ENCODE peak calls at places on chromosomes 2 and 18, in eight cellular contexts. R is iPS DF 6.9; T is hepatocyte; U is left ventricle myocardium inferior; B is PC-9; Z is mesendoderm; W is cardiac muscle cell; L is naive thymus-derived CD4-positive, alpha-beta T cell. C is an unnamed sample.

GRCh38 chr2:12592296-12592695 is 124.4 kb upstream of the TRIB2 start:
- DNase-seq in R (no peak), T (no peak), U (no peak), B (no peak), Z (no peak), W (no peak), L (no peak), C (no peak)

GRCh38 chr2:199903111-199903510 is 8.0 kb upstream of the C2orf69 start:
- DNase-seq in R (no peak), T (no peak), U (no peak), B (no peak), Z (no peak), W (no peak), L (no peak), C (no peak)

GRCh38 chr2:143128681-143129580 is at the start of gene ARHGAP15:
- DNase-seq in R (no peak), T (no peak), U (no peak), B (no peak), Z (no peak), W (no peak), L (peak; percentile 83), C (peak; percentile 55)

GRCh38 chr18:42418121-42418520 is 463.1 kb downstream of the PIK3C3 start:
- DNase-seq in R (no peak), T (no peak), U (no peak), B (no peak), Z (no peak), W (no peak), L (no peak), C (no peak)

GRCh38 chr2:112031916-112032582 is 23.0 kb upstream of the TMEM87B start:
- DNase-seq in R (no peak), T (no peak), U (no peak), B (no peak), Z (peak; percentile 59), W (peak; percentile 6), L (no peak), C (no peak)

GRCh38 chr2:109239720-109240119 is 110.7 kb downstream of the SH3RF3 start:
- DNase-seq in R (no peak), T (peak; percentile 24), U (no peak), B (peak; percentile 89), Z (peak; percentile 61), W (no peak), L (no peak), C (no peak)

GRCh38 chr2:39851251-39851650 is 72.2 kb upstream of the THUMPD2 start:
- DNase-seq in R (no peak), T (no peak), U (no peak), B (no peak), Z (no peak), W (no peak), L (no peak), C (no peak)

GRCh38 chr2:205563646-205564045 is 118.7 kb upstream of the NRP2 start:
- DNase-seq in R (peak; percentile 54), T (no peak), U (no peak), B (no peak), Z (peak; percentile 66), W (peak; percentile 23), L (no peak), C (peak; percentile 61)

GRCh38 chr2:136117391-136117841 is 533 bp downstream of the CXCR4 start:
- DNase-seq in R (no peak), T (peak; percentile 71), U (peak; percentile 47), B (no peak), Z (peak; percentile 36), W (peak; percentile 76), L (no peak), C (peak; percentile 45)

GRCh38 chr18:50161806-50162205 is 33.1 kb downstream of the MYO5B start:
- DNase-seq in R (no peak), T (peak; percentile 26), U (no peak), B (peak; percentile 96), Z (peak; percentile 22), W (no peak), L (no peak), C (no peak)

GRCh38 chr2:47036489-47036769 is 118.7 kb downstream of the STPG4 start:
- DNase-seq in R (no peak), T (no peak), U (no peak), B (no peak), Z (no peak), W (no peak), L (no peak), C (no peak)
- H3K4me1 ChIP-seq in R (peaks cover 9% of the 10 kb centered on the region), T (peaks cover 50% of the 10 kb centered on the region), U (peaks cover 97% of the 10 kb centered on the region), B (peaks cover 81% of the 10 kb centered on the region), Z (peaks cover 11% of the 10 kb centered on the region), W (peaks cover 41% of the 10 kb centered on the region), L (no peaks in the 10 kb centered on the region), C (peaks cover 17% of the 10 kb centered on the region)

GRCh38 chr18:62521588-62521987 is 1.2 kb upstream of the ZCCHC2 start:
- DNase-seq in R (no peak), T (no peak), U (no peak), B (no peak), Z (no peak), W (no peak), L (no peak), C (no peak)
- H3K4me3 ChIP-seq in R (no peak overlapping the region), T (peak overlapping the region; percentile 56), U (peak overlapping the region; percentile 97), B (peak overlapping the region; percentile 60), Z (no peak overlapping the region), W (peak overlapping the region; percentile 70), L (no peak overlapping the region), C (no peak overlapping the region)

DNA sequence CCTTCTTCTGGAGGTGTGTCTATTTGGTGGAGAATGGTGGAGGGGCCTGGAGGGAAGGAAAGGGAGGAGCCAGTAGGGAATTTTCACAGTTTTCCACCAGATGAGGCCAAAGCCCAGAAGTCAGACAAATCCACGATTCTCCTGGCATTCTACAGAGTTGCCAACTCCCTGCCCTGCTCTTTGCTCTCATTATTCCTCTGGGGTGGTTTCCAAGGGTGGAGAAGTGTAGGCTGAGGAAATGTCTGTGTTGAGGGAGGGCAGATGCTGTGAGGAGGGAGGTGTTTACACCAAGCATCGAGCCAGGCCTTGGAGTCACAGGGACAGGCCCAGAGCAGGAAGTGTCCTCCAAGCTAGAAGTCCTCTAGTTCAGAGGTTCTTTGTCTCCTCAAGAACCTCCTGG is 124.1 kb upstream of the LGALSL start:
- DNase-seq in R (no peak), T (no peak), U (peak; percentile 27), B (peak; percentile 44), Z (peak; percentile 55), W (no peak), L (no peak), C (peak; percentile 72)
- H3K4me1 ChIP-seq in R (peaks cover 2% of the 10 kb centered on the region), T (peaks cover 5% of the 10 kb centered on the region), U (peaks cover 45% of the 10 kb centered on the region), B (peaks cover 22% of the 10 kb centered on the region), Z (peaks cover 10% of the 10 kb centered on the region), W (peaks cover 10% of the 10 kb centered on the region), L (peaks cover 35% of the 10 kb centered on the region), C (peaks cover 12% of the 10 kb centered on the region)

GRCh38 chr2:168182850-168183249 is 64.5 kb downstream of the STK39 start:
- DNase-seq in R (no peak), T (no peak), U (no peak), B (peak; percentile 88), Z (no peak), W (no peak), L (no peak), C (no peak)
- H3K4me3 ChIP-seq in R (no peak overlapping the region), T (no peak overlapping the region), U (no peak overlapping the region), B (no peak overlapping the region), Z (no peak overlapping the region), W (no peak overlapping the region), L (no peak overlapping the region), C (no peak overlapping the region)

GRCh38 chr2:187504312-187504921 is 49.8 kb downstream of the TFPI start:
- DNase-seq in R (no peak), T (no peak), U (no peak), B (no peak), Z (peak; percentile 76), W (no peak), L (no peak), C (no peak)
- H3K4me1 ChIP-seq in R (no peaks in the 10 kb centered on the region), T (peaks cover 18% of the 10 kb centered on the region), U (peaks cover 21% of the 10 kb centered on the region), B (no peaks in the 10 kb centered on the region), Z (peaks cover 4% of the 10 kb centered on the region), W (peaks cover 11% of the 10 kb centered on the region), L (no peaks in the 10 kb centered on the region), C (peaks cover 7% of the 10 kb centered on the region)

DNA sequence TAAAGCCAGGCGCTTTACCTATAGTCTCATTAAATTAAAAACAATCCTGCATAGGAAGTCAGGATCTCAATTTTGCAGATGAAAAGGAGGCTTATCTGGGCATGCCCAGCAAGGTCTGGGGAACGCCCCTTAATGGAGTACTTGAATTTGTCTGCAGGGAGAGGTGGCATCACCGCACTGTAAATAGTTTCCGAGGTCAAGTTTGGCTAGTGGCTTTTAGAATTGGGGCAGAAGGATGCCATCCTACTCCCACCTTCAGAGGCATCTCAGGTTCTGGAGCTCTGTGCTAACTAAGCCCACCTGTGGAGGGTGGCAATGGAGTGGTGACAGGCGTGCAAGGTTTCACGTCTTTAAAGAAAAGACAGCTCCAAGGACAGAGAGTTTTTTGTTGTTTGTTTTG is 149.3 kb downstream of the TGIF1 start:
- DNase-seq in R (no peak), T (no peak), U (no peak), B (no peak), Z (no peak), W (no peak), L (no peak), C (no peak)
- H3K4me3 ChIP-seq in R (no peak overlapping the region), T (no peak overlapping the region), U (no peak overlapping the region), B (no peak overlapping the region), Z (no peak overlapping the region), W (no peak overlapping the region), L (no peak overlapping the region), C (no peak overlapping the region)

DNA sequence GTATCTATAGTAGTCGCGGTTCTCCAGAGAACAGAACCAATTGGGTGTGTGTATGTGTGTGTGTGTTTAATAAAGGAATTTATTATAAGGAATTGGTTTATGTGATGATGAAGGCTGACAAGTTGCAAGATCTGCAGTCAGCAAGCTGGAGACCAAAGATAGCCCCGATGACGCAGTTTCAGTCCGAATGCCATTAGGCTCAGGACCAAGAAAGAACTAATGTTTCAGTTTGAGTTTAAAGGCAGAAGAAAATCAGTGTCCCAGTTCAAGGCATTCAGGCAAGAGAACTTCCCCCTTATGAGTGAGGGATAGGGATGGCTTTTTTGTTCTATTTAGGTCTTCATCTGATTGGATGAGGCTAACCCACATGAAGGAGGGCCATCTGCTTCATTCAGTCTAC is 221.6 kb downstream of the HNMT start:
- DNase-seq in R (no peak), T (no peak), U (no peak), B (no peak), Z (no peak), W (no peak), L (no peak), C (no peak)
- H3K4me1 ChIP-seq in R (peaks cover 7% of the 10 kb centered on the region), T (no peaks in the 10 kb centered on the region), U (peaks cover 5% of the 10 kb centered on the region), B (no peaks in the 10 kb centered on the region), Z (peaks cover 2% of the 10 kb centered on the region), W (peaks cover 6% of the 10 kb centered on the region), L (no peaks in the 10 kb centered on the region), C (no peaks in the 10 kb centered on the region)

GRCh38 chr2:196967126-196967525 is 40.6 kb upstream of the PGAP1 start:
- DNase-seq in R (peak; percentile 20), T (no peak), U (no peak), B (no peak), Z (peak; percentile 49), W (no peak), L (no peak), C (no peak)
- H3K4me3 ChIP-seq in R (no peak overlapping the region), T (peak overlapping the region; percentile 15), U (peak overlapping the region; percentile 44), B (no peak overlapping the region), Z (no peak overlapping the region), W (no peak overlapping the region), L (no peak overlapping the region), C (no peak overlapping the region)